ENCODE peak calls at places on chromosomes 12 and 14, in four cellular contexts. H is astrocyte of the cerebellum, U is lower lobe of right lung, S is fibroblast of lung. L is an unnamed sample.

GRCh38 chr12:71890475-71890874 is 48.2 kb upstream of the TPH2 start:
- DNase-seq in H (no peak), S (no peak), U (no peak), L (no peak)

GRCh38 chr14:22882064-22882463 is 958 bp upstream of the REM2 start:
- DNase-seq in H (no peak), S (no peak), U (no peak), L (no peak)

GRCh38 chr12:63967358-63967757 is 122.9 kb downstream of the SRGAP1 start:
- DNase-seq in H (peak), U (no peak), S (peak), L (no peak)

GRCh38 chr12:121769297-121769830 is 24.1 kb downstream of the RHOF start:
- DNase-seq in U (no peak), S (no peak), H (no peak), L (no peak)

GRCh38 chr12:75951399-75952228 is 80.0 kb downstream of the PHLDA1 start:
- DNase-seq in H (no peak), U (no peak), S (peak), L (peak)

GRCh38 chr12:8992086-8992409 is 2.7 kb downstream of the KLRG1 start:
- DNase-seq in S (no peak), H (no peak), U (no peak), L (no peak)

GRCh38 chr12:89951050-89951693 is 242.5 kb upstream of the ATP2B1 start:
- DNase-seq in H (no peak), U (no peak), S (peak), L (no peak)

GRCh38 chr14:74459289-74459946 is 33.4 kb upstream of the SYNDIG1L start:
- DNase-seq in U (no peak), S (peak), H (peak), L (peak)

GRCh38 chr12:39619316-39619659 is 315 bp downstream of the ABCD2 start:
- DNase-seq in U (no peak), H (no peak), S (no peak), L (no peak)

GRCh38 chr14:76950043-76951020 is 78.2 kb downstream of the IRF2BPL start:
- DNase-seq in H (peak), U (no peak), S (peak), L (no peak)

GRCh38 chr14:74980746-74981661 is 21.7 kb upstream of the EIF2B2 start:
- DNase-seq in S (peak), H (peak), U (no peak), L (no peak)

GRCh38 chr12:11814362-11814761 is 164.9 kb downstream of the ETV6 start:
- DNase-seq in U (no peak), S (peak), H (peak), L (no peak)

GRCh38 chr14:69360438-69361108 is 37.5 kb downstream of the ERH start:
- DNase-seq in S (no peak), U (no peak), H (no peak), L (no peak)

GRCh38 chr12:106178582-106178981 is 39.8 kb upstream of the NUAK1 start:
- DNase-seq in H (no peak), U (no peak), S (no peak), L (no peak)

GRCh38 chr12:44654641-44655625 is 221.2 kb downstream of the NELL2 start:
- DNase-seq in H (no peak), S (no peak), U (no peak), L (no peak)

GRCh38 chr12:104567832-104568490 is 111.2 kb downstream of the CHST11 start:
- DNase-seq in H (no peak), U (no peak), S (no peak), L (no peak)
- H3K4me3 ChIP-seq in H (no peak), U (no peak), S (no peak), L (no peak)

GRCh38 chr12:62802981-62803380 is 132.0 kb downstream of the PPM1H start:
- DNase-seq in H (no peak), U (no peak), S (no peak), L (no peak)
- TF ChIP-seq CTCF in H (peak), U (no peak), S (no peak), L (peak)

GRCh38 chr12:10365716-10366433 is 24.0 kb downstream of the KLRK1 start:
- DNase-seq in S (peak), H (no peak), U (no peak), L (no peak)
- H3K4me3 ChIP-seq in S (no peak), H (peak), U (peak), L (no peak)

DNA sequence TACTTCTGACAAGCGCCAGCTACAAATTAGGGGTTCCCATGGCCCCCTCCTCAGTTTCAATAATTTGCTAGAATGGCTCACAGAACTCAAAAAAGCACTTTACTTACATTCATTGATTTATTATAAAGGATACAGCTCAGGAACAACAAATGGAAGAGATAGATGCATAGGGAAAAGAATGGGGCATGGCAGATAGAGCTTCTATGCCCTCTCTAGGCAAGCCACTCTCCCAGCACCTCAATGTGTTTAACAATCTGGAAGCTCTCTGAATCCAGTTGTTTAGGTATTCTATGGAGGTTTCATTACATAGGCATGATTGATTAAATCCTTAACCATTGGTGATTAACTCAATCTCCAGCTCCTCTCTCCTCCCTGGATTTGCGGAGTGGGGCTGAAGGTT is 184.5 kb upstream of the DAAM1 start:
- DNase-seq in H (no peak), U (no peak), S (no peak), L (no peak)
- TF ChIP-seq CTCF in H (peak), U (no peak), S (peak), L (peak)

GRCh38 chr12:52228931-52229330 is 4.1 kb upstream of the KRT7 start:
- DNase-seq in H (no peak), U (no peak), S (no peak), L (no peak)
- H3K4me3 ChIP-seq in H (no peak), U (no peak), S (no peak), L (no peak)

GRCh38 chr12:94192506-94192905 is 44.1 kb downstream of the PLXNC1 start:
- DNase-seq in U (no peak), H (no peak), S (no peak), L (no peak)
- TF ChIP-seq CTCF in U (no peak), H (no peak), S (no peak), L (no peak)

L was measured in AG09309.